ENCODE peak calls at places on chromosomes 16 and 17, in eight cellular contexts. X, D, P, E, I, R, Z and C are unnamed samples.

GRCh38 chr17:27572665-27573064 is 58.3 kb upstream of the LGALS9 start:
- DNase-seq in X (no peak), D (no peak), P (no peak), E (no peak), I (no peak), R (no peak), Z (peak), C (no peak)

GRCh38 chr17:38925263-38925995 is at the start of gene LASP1NB:
- DNase-seq in X (peak), D (no peak), P (no peak), E (peak), I (no peak), R (no peak), Z (peak), C (no peak)

GRCh38 chr16:76277099-76278030 is at the start of gene CNTNAP4:
- DNase-seq in X (no peak), D (no peak), P (no peak), E (no peak), I (peak), R (no peak), Z (no peak), C (no peak)

GRCh38 chr16:64865037-64865696 is 256.7 kb downstream of the CDH11 start:
- DNase-seq in X (no peak), D (no peak), P (no peak), E (no peak), I (no peak), R (no peak), Z (no peak), C (no peak)

GRCh38 chr17:14725729-14726128 is 424.8 kb downstream of the HS3ST3B1 start:
- DNase-seq in X (no peak), D (no peak), P (no peak), E (no peak), I (no peak), R (no peak), Z (peak), C (no peak)

GRCh38 chr17:1978396-1978962 is 46.7 kb downstream of the RTN4RL1 start:
- DNase-seq in X (no peak), D (no peak), P (no peak), E (no peak), I (no peak), R (no peak), Z (no peak), C (no peak)

GRCh38 chr16:87295259-87295658 is 21.9 kb downstream of the C16orf95 start:
- DNase-seq in X (no peak), D (no peak), P (no peak), E (no peak), I (peak), R (no peak), Z (no peak), C (no peak)

GRCh38 chr17:48487221-48487620 is 43.6 kb downstream of the HOXB1 start:
- DNase-seq in X (no peak), D (no peak), P (no peak), E (no peak), I (no peak), R (no peak), Z (no peak), C (no peak)

GRCh38 chr16:54107803-54108202 is 178.8 kb downstream of the IRX3 start:
- DNase-seq in X (no peak), D (no peak), P (no peak), E (no peak), I (no peak), R (no peak), Z (no peak), C (no peak)

GRCh38 chr17:59190806-59191205 is 19.0 kb upstream of the SMG8 start:
- DNase-seq in X (no peak), D (no peak), P (no peak), E (no peak), I (no peak), R (no peak), Z (no peak), C (no peak)

GRCh38 chr16:28090646-28091377 is 27.3 kb upstream of the GSG1L start:
- DNase-seq in X (no peak), D (no peak), P (no peak), E (no peak), I (no peak), R (no peak), Z (peak), C (no peak)

GRCh38 chr17:72702998-72703397 is 389.5 kb downstream of the SLC39A11 start:
- DNase-seq in X (no peak), D (peak), P (no peak), E (no peak), I (no peak), R (no peak), Z (peak), C (peak)

GRCh38 chr17:40323731-40324650 is 15.0 kb downstream of the RARA start:
- DNase-seq in X (peak), D (no peak), P (peak), E (no peak), I (no peak), R (no peak), Z (peak), C (no peak)

DNA sequence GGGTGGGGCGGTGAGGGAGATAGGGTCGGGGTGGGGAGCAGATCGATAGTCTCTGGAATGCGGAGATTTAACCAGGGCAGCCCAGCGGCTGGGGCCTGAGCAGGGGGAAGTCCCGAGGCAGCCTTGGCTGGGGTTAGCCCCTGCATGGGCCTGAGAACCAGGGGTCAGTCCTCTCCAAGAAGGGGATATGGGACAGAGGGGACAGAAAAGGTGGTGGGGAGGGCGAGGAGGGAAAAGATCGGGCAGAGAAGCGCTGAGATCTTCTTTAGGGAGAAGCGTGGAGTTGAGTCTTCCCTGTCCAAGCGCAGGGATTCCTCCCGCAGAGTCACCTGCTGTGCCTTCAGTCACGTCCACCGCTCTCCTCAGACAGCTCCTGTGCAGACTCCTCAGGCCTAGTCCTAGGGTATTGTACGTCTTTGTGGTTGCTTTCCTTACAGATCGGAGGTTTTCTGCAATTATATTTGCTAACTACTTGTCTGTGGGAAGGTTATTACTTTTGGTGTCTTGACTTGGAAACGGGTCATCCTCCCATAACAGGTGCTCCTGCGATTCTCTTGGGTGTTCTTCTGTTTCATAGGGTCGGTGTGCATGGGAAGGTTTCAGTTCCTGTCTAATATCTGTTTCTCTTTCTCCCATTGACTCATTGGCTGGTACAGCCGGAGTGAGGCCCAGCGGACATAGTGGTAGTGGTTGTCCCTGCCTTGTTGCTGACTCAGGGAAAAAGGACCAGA is 952 bp downstream of the CD300A start:
- DNase-seq in X (no peak), D (no peak), P (peak), E (peak), I (no peak), R (no peak), Z (no peak), C (no peak)
- TF ChIP-seq CTCF in X (no peak), D (no peak), P (no peak), E (no peak), I (no peak), R (no peak), Z (no peak), C (no peak)

GRCh38 chr17:71521724-71522123 is 599.1 kb upstream of the SOX9 start:
- DNase-seq in X (no peak), D (no peak), P (no peak), E (no peak), I (no peak), R (no peak), Z (no peak), C (no peak)

GRCh38 chr17:71522383-71522782 is 598.4 kb upstream of the SOX9 start:
- DNase-seq in X (no peak), D (no peak), P (no peak), E (no peak), I (no peak), R (no peak), Z (peak), C (no peak)

GRCh38 chr17:71530227-71530626 is 590.6 kb upstream of the SOX9 start:
- DNase-seq in X (no peak), D (no peak), P (no peak), E (no peak), I (no peak), R (no peak), Z (peak), C (no peak)

GRCh38 chr17:71528210-71528609 is 592.6 kb upstream of the SOX9 start:
- DNase-seq in X (no peak), D (no peak), P (no peak), E (no peak), I (no peak), R (no peak), Z (no peak), C (no peak)

GRCh38 chr17:71527311-71527710 is 593.5 kb upstream of the SOX9 start:
- DNase-seq in X (no peak), D (no peak), P (no peak), E (no peak), I (no peak), R (no peak), Z (peak), C (no peak)
- H3K4me3 ChIP-seq in X (no peak), D (no peak), P (no peak), E (no peak), I (no peak), R (no peak), Z (no peak), C (no peak)

DNA sequence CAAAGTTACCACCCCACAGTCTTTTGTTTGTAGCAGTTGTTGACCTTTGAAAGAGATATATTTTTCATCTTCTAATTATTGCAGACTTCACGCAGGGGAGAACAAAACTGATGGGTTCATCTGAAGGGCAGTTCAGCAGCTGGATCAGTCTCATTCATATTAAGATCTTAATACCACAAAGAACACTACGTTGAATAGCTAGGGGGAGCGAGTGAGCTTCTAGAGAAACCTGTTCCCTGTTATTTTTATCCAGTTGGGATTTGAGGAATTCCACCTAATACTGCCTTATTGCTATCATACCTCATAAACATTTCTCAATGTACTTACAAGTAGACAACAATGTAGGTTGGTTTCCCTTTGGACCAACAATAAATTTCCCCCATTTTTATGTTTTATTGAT is 306.1 kb upstream of the KIF2B start:
- DNase-seq in X (no peak), D (no peak), P (no peak), E (no peak), I (peak), R (no peak), Z (no peak), C (no peak)
- TF ChIP-seq CTCF in X (no peak), D (no peak), P (no peak), E (no peak), I (peak), R (peak), Z (peak), C (no peak)

DNA sequence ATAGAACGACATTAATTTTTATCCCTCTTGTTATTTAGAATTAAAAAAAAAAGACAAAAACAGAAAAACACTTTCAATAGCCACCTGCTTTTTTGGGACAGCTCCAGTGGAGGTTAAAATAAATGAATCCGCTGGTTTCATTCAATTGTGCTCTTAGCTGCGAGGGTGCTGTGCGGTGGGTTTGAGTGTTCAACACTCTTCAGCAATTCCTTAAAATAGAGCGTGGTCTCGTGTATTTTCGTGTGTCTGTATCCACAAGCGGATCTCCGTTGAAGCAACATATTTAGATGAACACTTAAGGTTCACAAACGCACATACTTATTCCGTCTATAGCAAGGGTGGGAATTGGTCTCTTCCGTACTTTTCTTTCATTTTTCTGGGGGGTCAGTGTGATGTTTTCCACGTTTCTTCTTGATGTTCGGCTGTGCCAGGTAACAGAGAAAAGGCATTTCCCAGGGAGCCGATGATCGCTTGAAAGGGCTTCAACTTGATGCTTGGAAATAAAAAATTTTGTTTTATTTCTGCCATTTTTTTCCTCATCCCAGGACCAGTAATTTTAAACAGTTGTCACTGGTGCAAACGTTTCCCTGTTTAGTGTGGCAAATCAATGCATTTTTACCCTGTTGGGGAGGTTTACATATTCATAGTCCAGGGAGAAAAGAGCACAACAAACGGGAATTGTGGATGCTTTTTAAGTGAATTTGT is 297.9 kb downstream of the IRF8 start:
- DNase-seq in X (no peak), D (no peak), P (no peak), E (no peak), I (no peak), R (no peak), Z (no peak), C (no peak)
- H3K4me3 ChIP-seq in X (no peak), D (no peak), P (no peak), E (no peak), I (no peak), R (no peak), Z (no peak), C (no peak)

DNA sequence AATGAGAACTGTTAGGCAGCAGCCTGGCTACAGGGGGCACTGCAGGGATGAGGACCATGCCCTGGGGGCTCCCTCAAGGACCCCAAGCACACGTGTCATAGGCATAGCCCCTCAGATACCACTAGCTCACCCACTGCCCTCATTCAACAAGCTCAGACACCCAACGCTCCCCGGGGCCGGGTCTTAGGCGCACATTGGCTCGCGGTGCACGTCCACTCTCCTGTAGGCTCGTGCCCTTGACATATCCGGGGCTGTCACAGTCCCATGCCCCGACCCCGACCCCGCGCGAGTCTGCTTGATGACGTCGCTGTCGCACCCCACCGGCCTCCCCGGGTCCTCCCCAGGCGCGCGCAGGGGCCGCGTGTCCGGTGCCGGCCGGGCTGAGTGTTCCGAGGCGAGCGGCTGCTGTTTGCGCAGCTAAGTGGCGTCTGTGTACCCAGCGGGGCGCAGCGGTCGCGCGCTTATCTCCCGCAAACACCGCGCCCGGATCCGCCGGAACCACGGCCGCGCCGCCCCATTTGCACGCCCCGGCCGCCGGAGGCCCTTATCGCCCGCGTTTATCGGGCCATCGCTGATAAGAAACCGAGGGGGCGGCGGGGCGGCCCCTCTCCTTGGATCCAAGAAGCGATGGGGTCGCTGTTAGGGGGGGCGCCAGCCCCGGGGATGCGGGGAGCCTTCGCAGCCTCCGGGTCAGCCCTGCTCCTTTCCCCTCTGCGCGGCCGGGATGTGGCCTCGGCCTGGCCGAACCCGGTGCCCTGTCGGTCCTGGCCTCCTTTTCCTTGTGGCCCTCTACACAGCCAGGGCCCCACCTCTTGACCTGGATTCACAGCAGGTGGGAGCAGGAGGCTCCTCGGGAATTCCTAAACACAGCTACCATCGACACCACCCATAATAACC is 20.7 kb upstream of the NAGS start:
- DNase-seq in X (no peak), D (no peak), P (peak), E (peak), I (peak), R (no peak), Z (no peak), C (no peak)
- TF ChIP-seq CTCF in X (no peak), D (peak), P (no peak), E (no peak), I (peak), R (no peak), Z (peak), C (peak)

DNA sequence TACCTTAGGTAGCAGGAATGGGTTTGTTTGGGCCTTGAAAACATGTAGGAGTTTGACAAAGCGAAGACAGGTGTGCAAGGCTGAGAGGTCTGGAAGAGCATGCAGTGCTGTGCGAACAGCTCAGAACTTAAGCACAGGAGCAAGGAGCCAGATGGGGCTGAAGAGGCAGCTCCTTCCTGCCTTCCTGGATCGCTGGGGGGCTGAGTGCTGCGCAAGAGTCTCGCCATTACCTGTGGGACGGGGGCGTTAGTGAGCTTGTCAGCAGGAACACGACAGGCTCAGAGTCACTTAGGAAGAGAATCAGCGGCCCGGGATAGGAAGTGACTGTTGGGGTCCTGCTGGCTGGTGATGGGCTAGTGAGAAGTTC is 464 bp upstream of the MRM1 start:
- DNase-seq in X (peak), D (no peak), P (no peak), E (no peak), I (peak), R (no peak), Z (no peak), C (no peak)
- H3K4me3 ChIP-seq in X (peak), D (peak), P (peak), E (peak), I (peak), R (peak), Z (peak), C (peak)

GRCh38 chr17:76153640-76154039 is 12.6 kb upstream of the FOXJ1 start:
- DNase-seq in X (no peak), D (no peak), P (no peak), E (no peak), I (no peak), R (no peak), Z (peak), C (no peak)
- TF ChIP-seq CTCF in X (no peak), D (peak), P (no peak), E (no peak), I (peak), R (no peak), Z (peak), C (no peak)

DNA sequence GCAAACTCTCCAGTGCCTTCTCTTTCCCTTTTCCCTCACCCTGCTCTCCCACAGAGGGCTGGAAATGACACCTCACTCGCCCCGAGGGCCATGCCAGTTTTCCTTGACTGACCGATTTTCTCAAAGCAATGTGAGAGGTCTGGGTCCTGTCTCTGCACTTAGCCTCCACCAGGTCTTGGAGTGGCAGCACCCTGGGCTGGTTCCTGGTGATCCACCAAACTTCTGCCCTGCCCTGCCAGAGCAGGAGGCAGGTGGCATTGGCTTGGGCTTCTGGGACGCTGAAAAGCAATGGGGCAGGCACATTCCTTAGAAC is 97.5 kb downstream of the RAB11FIP4 start:
- DNase-seq in X (peak), D (no peak), P (no peak), E (peak), I (no peak), R (no peak), Z (no peak), C (no peak)
- H3K4me3 ChIP-seq in X (peak), D (no peak), P (no peak), E (peak), I (peak), R (peak), Z (no peak), C (no peak)